ENCODE peak calls at places on chromosomes 16 and 17, in four cellular contexts. K, E, I and N are unnamed samples.

GRCh38 chr17:34252138-34252889 is 2.8 kb upstream of the CCL2 start:
- DNase-seq in K (peak), E (peak), I (peak), N (peak)

GRCh38 chr16:86101912-86102187 is 202.9 kb downstream of the IRF8 start:
- DNase-seq in K (no peak), E (no peak), I (peak), N (no peak)

GRCh38 chr16:85114909-85115567 is 2.8 kb upstream of the CIBAR2 start:
- DNase-seq in K (peak), E (peak), I (peak), N (peak)

GRCh38 chr16:14180431-14181059 is 109.4 kb downstream of the MRTFB start:
- DNase-seq in K (peak), E (no peak), I (no peak), N (no peak)

GRCh38 chr16:73052441-73053030 is 4.6 kb upstream of the ZFHX3 start:
- DNase-seq in K (no peak), E (no peak), I (no peak), N (no peak)

GRCh38 chr16:4521971-4522623 is 16.5 kb downstream of the CDIP1 start:
- DNase-seq in K (peak), E (no peak), I (no peak), N (no peak)

GRCh38 chr17:1629647-1630310 is 1.1 kb upstream of the SLC43A2 start:
- DNase-seq in K (peak), E (no peak), I (peak), N (peak)

GRCh38 chr16:48501516-48502377 is 108.2 kb downstream of the N4BP1 start:
- DNase-seq in K (peak), E (peak), I (no peak), N (no peak)

GRCh38 chr17:8470447-8471047 is 34.9 kb downstream of the NDEL1 start:
- DNase-seq in K (no peak), E (peak), I (peak), N (no peak)

GRCh38 chr17:17751489-17751995 is 70.3 kb downstream of the RAI1 start:
- DNase-seq in K (no peak), E (no peak), I (no peak), N (no peak)

GRCh38 chr17:8830141-8830540 is 31.0 kb upstream of the MFSD6L start:
- DNase-seq in K (no peak), E (no peak), I (no peak), N (no peak)

GRCh38 chr16:48831081-48831722 is 221.2 kb upstream of the N4BP1 start:
- DNase-seq in K (no peak), E (no peak), I (no peak), N (no peak)

GRCh38 chr16:65333298-65333697 is 211.4 kb upstream of the CDH11 start:
- DNase-seq in K (no peak), E (no peak), I (no peak), N (no peak)

GRCh38 chr17:39739020-39739884 is 1.5 kb downstream of the GRB7 start:
- DNase-seq in K (no peak), E (no peak), I (no peak), N (peak)

GRCh38 chr17:73586921-73587680 is 57.1 kb downstream of the SDK2 start:
- DNase-seq in K (no peak), E (peak), I (no peak), N (no peak)

GRCh38 chr16:56362706-56363105 is 62.6 kb downstream of the AMFR start:
- DNase-seq in K (no peak), E (no peak), I (no peak), N (no peak)

GRCh38 chr17:77598241-77598620 is 360.3 kb upstream of the TNRC6C start:
- DNase-seq in K (no peak), E (no peak), I (no peak), N (no peak)

GRCh38 chr16:66357523-66357928 is 9.0 kb upstream of the CDH5 start:
- DNase-seq in K (peak), E (peak), I (peak), N (peak)

GRCh38 chr17:10756604-10757003 is 26.8 kb upstream of the TMEM220 start:
- DNase-seq in K (no peak), E (no peak), I (no peak), N (no peak)

GRCh38 chr17:80877829-80878303 is 113.8 kb upstream of the CHMP6 start:
- DNase-seq in K (no peak), E (no peak), I (no peak), N (no peak)

GRCh38 chr16:73171901-73172619 is 124.1 kb upstream of the ZFHX3 start:
- DNase-seq in K (no peak), E (peak), I (no peak), N (no peak)

GRCh38 chr16:50744911-50745310 is 3.0 kb downstream of the CYLD start:
- DNase-seq in K (peak), E (no peak), I (no peak), N (no peak)

GRCh38 chr16:68711421-68712139 is 25.5 kb upstream of the CDH1 start:
- DNase-seq in K (no peak), E (no peak), I (no peak), N (no peak)

GRCh38 chr17:78409191-78409621 is 30.8 kb downstream of the PGS1 start:
- DNase-seq in K (no peak), E (no peak), I (no peak), N (no peak)

GRCh38 chr17:4744999-4745969 is 5.6 kb upstream of the CXCL16 start:
- DNase-seq in K (no peak), E (no peak), I (no peak), N (no peak)

GRCh38 chr16:87471278-87472141 is 21.3 kb downstream of the ZCCHC14 start:
- DNase-seq in K (peak), E (no peak), I (peak), N (peak)

GRCh38 chr17:2712300-2713043 is 908 bp upstream of the CLUH start:
- DNase-seq in K (no peak), E (no peak), I (no peak), N (no peak)

GRCh38 chr16:55265926-55266325 is 58.1 kb upstream of the IRX6 start:
- DNase-seq in K (no peak), E (no peak), I (no peak), N (no peak)

DNA sequence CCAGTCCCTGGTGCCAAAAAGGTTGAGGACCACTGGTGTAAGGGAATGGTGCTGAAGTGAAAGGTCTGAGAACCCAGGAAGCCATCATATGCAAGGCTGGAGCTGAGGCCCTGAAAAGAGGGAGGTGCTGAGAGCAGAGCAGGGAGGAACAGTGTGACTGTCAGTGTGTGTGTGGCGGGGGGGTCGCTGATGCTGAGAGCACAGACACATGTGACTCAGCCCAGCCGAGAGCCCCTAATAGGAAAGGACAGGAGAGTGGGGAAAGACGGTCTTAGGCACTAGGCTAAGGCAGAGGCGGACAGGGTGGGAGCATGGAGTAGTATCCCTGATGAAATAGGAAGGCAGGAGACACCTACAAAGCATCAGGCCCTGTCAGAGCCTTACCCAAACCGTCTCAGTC is 1.2 kb downstream of the B9D1 start:
- DNase-seq in K (no peak), E (no peak), I (no peak), N (no peak)
- H3K4me3 ChIP-seq in K (no peak), E (no peak), I (no peak), N (no peak)

DNA sequence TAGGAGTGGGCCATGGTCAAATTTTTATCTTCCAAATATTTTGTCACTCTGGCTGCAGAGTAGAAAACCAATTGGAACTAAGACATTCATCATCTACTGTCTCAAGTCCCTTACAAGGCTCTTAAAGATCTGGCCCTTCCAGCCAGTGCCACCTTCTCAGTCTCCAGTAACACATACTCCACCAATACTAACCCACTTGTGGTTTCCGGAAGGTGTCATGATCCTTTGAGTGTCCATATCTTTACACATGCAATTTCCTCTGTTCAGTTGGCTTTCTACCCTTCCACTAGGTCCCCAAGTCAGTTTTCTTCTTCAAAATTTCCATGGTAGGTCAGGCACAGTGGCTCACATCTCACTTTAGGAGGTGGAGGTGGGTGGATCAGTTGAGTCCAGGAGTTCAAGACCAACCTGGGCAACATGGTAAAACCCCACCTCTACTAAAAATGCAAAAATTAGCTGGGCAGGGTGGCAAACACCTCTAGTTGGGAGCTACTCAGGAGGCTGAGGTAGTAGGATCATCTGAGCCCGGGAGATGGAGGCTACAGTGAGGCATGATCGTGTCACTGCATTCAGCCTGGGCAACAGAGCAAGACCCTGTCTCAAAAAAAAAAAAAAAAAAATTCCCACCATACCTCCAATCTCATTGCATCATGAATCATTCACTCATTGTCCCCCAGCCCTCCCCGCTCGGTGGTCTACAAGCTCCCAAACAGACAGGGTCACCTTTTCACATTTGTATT is 6.0 kb upstream of the GRB2 start:
- DNase-seq in K (no peak), E (no peak), I (no peak), N (no peak)
- H3K4me3 ChIP-seq in K (no peak), E (no peak), I (no peak), N (no peak)

DNA sequence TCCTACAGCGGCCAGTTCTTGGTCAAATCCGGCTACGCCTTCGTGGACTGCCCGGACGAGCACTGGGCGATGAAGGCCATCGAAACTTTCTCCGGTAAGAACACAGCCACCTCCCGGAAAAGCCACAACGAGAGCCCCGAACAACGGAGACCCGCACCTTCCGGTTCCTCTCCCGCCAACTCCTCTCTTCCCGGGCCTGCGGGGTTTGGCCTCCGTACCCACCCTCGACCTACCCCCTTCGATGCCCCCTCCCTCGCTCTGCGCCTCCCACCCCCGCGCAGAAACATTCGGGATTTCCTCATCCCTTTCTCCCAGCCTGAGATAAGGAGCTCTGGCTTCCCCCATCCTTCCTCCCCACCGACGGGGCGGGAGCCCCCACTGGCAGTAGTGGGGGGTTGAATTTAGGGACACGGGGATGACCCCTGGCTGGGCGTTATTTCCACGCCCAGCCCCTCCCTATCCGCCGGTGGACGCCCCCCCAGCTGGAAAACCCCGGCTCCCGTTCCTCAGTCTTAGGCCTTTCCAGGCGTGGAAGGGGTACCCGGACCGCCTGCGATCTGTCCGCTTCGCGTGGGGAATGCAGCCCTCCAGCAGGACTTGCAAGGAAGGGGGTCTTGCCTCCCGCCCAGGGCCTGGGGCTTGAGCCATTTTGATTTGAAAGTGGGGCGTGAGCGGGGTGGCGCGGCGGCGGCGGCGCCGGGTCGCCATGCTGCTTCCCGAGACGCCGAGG is 807 bp downstream of the IGF2BP1 start:
- DNase-seq in K (peak), E (no peak), I (no peak), N (peak)
- H3K4me3 ChIP-seq in K (peak), E (peak), I (peak), N (peak)

GRCh38 chr16:3503513-3503912 is 2.7 kb downstream of the CLUAP1 start:
- DNase-seq in K (no peak), E (no peak), I (no peak), N (no peak)
- H3K4me3 ChIP-seq in K (no peak), E (no peak), I (no peak), N (no peak)

GRCh38 chr17:36807496-36808180 is 129.6 kb upstream of the LHX1 start:
- DNase-seq in K (no peak), E (no peak), I (no peak), N (no peak)
- H3K4me3 ChIP-seq in K (no peak), E (no peak), I (no peak), N (no peak)

GRCh38 chr16:22193134-22193411 is 13.0 kb upstream of the EEF2K start:
- DNase-seq in K (no peak), E (no peak), I (no peak), N (no peak)

GRCh38 chr16:22195445-22195694 is 10.7 kb upstream of the EEF2K start:
- DNase-seq in K (no peak), E (no peak), I (no peak), N (no peak)

GRCh38 chr16:22192261-22193133 is 13.6 kb upstream of the EEF2K start:
- DNase-seq in K (peak), E (peak), I (peak), N (peak)

GRCh38 chr16:22195695-22196558 is 10.2 kb upstream of the EEF2K start:
- DNase-seq in K (peak), E (peak), I (peak), N (peak)

DNA sequence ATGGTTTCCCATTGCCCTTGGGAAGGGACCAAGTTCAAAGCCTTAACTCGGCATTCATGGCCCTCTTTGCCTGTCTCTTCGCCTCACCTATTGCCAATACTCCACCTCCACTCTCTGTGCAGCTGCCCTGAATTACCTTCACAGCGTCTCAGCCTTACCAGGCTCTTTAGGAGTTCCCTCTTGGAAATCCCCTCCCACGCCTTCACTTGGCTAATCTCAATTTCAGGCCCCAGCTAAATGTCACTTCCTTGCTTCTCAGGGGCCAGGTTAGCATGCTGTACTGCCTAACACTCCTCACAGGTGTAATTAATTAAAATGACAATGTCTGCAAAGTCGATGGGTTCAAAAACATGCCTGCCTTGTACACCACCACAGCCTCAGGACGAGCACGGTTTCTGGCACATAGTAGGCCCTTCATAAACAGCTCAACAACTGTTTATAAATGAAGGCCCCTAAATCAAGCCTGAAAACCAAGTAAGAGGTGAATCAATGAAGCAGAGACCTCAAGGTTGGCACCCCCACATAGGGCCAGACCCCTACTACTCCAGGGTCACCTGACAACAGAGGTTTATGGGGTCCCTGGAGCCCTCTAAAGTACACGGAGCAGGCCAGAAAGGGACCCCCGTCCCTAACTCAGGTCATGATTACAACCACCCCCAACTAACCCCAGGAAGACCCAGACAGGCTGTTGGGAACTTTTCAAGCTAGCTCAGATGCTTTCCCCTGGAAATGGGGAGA is 11.2 kb upstream of the EEF2K start:
- DNase-seq in K (no peak), E (no peak), I (no peak), N (no peak)
- H3K4me3 ChIP-seq in K (no peak), E (no peak), I (no peak), N (no peak)

DNA sequence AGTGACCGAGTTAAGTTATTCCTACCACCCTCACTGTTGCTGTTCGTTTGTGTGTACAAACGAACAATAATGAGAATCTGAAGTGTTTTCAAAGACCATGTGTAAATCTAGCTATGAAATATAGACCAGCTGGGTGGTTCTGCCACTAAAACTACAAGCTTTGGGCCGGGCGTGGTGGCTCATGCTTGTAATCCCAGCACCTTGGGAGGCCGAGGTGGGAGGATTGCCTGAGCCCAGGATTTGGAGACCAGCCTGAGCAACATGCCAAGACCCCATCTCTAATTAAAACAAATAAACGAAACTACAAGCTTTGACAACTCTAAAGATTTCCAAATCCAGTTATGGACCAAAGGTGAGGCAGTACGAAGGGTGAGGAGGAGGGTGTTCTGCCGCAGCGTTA is 973 bp downstream of the RECQL5 start:
- DNase-seq in K (no peak), E (no peak), I (no peak), N (no peak)
- H3K4me3 ChIP-seq in K (peak), E (peak), I (peak), N (peak)

GRCh38 chr17:56230660-56231059 is 77.4 kb downstream of the ANKFN1 start:
- DNase-seq in K (no peak), E (no peak), I (peak), N (peak)
- H3K4me3 ChIP-seq in K (no peak), E (no peak), I (no peak), N (no peak)

DNA sequence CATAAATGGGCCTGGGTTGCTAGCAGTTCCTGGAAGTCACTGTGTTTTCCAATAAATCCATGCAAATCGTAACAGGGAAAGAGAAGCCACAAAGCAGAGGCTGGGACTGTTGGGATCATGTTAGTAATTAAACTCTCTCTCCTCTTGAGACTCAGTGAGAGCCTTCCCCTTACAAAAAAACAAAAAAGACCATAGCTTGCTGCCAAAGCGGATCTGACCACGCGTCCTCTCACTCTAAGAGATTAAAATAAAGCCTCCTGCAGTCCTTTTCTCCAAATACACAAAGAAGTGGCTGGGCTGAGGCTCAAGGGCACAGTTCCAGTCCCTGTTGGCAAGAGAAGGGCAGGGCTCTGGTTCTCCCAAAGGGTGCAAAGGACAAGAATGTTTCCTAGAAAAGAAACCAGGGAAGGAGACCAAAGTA is 38.5 kb downstream of the PIGL start:
- DNase-seq in K (peak), E (peak), I (peak), N (peak)
- H3K4me3 ChIP-seq in K (peak), E (peak), I (peak), N (no peak)

GRCh38 chr16:30830072-30830417 is 43.0 kb upstream of the ZNF629 start:
- DNase-seq in K (no peak), E (no peak), I (no peak), N (no peak)

GRCh38 chr16:30834130-30834740 is 47.2 kb upstream of the ZNF629 start:
- DNase-seq in K (no peak), E (no peak), I (no peak), N (no peak)

GRCh38 chr16:30829130-30830071 is 42.4 kb upstream of the ZNF629 start:
- DNase-seq in K (peak), E (no peak), I (no peak), N (peak)
- H3K4me3 ChIP-seq in K (no peak), E (no peak), I (no peak), N (no peak)